ENCODE peak calls at places on chromosomes 16 and 17, in four cellular contexts. One of them, this sample, is unnamed.

GRCh38 chr16:47777191-47777590 is 316.1 kb downstream of the PHKB start:
- DNase-seq in B cell: no peak
- DNase-seq in GM12865: no peak
- DNase-seq in psoas muscle: no peak
- DNase-seq in this sample: no peak

GRCh38 chr16:81860867-81861266 is 81.8 kb downstream of the PLCG2 start:
- DNase-seq in GM12865: no peak
- DNase-seq in B cell: no peak
- DNase-seq in psoas muscle: no peak
- DNase-seq in this sample: no peak

GRCh38 chr17:49976828-49977202 is 7.8 kb downstream of the DLX4 start:
- DNase-seq in B cell: no peak
- DNase-seq in psoas muscle: no peak
- DNase-seq in GM12865: no peak
- DNase-seq in this sample: no peak

GRCh38 chr16:83143788-83144187 is 517.0 kb downstream of the CDH13 start:
- DNase-seq in GM12865: no peak
- DNase-seq in psoas muscle: no peak
- DNase-seq in B cell: no peak
- DNase-seq in this sample: no peak

GRCh38 chr17:78127240-78127887 is 1.2 kb downstream of the TMC6 start:
- DNase-seq in GM12865: peak; percentile 89
- DNase-seq in psoas muscle: peak; percentile 82
- DNase-seq in B cell: peak; percentile 71
- DNase-seq in this sample: peak; percentile 72

GRCh38 chr17:45170976-45171337 is 9.3 kb downstream of the HEXIM2 start:
- DNase-seq in GM12865: no peak
- DNase-seq in psoas muscle: peak; percentile 92
- DNase-seq in B cell: no peak
- DNase-seq in this sample: no peak

GRCh38 chr17:74325743-74326379 is at the start of gene KIF19:
- DNase-seq in B cell: peak; percentile 19
- DNase-seq in GM12865: peak; percentile 66
- DNase-seq in psoas muscle: peak; percentile 72
- DNase-seq in this sample: peak; percentile 87

GRCh38 chr17:74584714-74585113 is 7.4 kb downstream of the CD300LD start:
- DNase-seq in GM12865: no peak
- DNase-seq in psoas muscle: no peak
- DNase-seq in B cell: no peak
- DNase-seq in this sample: no peak

GRCh38 chr16:70713342-70713741 is 27.5 kb upstream of the MTSS2 start:
- DNase-seq in GM12865: no peak
- DNase-seq in psoas muscle: no peak
- DNase-seq in B cell: no peak
- DNase-seq in this sample: no peak

GRCh38 chr17:8359769-8360168 is 16.7 kb downstream of the KRABD2 start:
- DNase-seq in GM12865: no peak
- DNase-seq in B cell: no peak
- DNase-seq in psoas muscle: no peak
- DNase-seq in this sample: no peak

GRCh38 chr17:538096-538973 is 176.3 kb downstream of the VPS53 start:
- DNase-seq in B cell: no peak
- DNase-seq in GM12865: no peak
- DNase-seq in psoas muscle: no peak
- DNase-seq in this sample: no peak

GRCh38 chr16:57640185-57640584 is 11.8 kb downstream of the ADGRG1 start:
- DNase-seq in B cell: no peak
- DNase-seq in GM12865: no peak
- DNase-seq in psoas muscle: no peak
- DNase-seq in this sample: no peak

GRCh38 chr16:70470927-70471341 is 16.5 kb downstream of the FCSK start:
- DNase-seq in GM12865: no peak
- DNase-seq in B cell: no peak
- DNase-seq in psoas muscle: no peak
- DNase-seq in this sample: no peak

GRCh38 chr17:63431939-63432804 is 13.9 kb downstream of the CYB561 start:
- DNase-seq in GM12865: no peak
- DNase-seq in psoas muscle: no peak
- DNase-seq in B cell: no peak
- DNase-seq in this sample: no peak

GRCh38 chr17:7261377-7262191 is 694 bp downstream of the CLDN7 start:
- DNase-seq in B cell: peak; percentile 71
- DNase-seq in GM12865: peak; percentile 29
- DNase-seq in psoas muscle: no peak
- DNase-seq in this sample: peak; percentile 70

GRCh38 chr16:85475233-85475632 is 137.9 kb upstream of the GSE1 start:
- DNase-seq in GM12865: no peak
- DNase-seq in psoas muscle: no peak
- DNase-seq in B cell: no peak
- DNase-seq in this sample: no peak

GRCh38 chr16:89759742-89760366 is 38.5 kb downstream of the ZNF276 start:
- DNase-seq in GM12865: no peak
- DNase-seq in psoas muscle: no peak
- DNase-seq in B cell: no peak
- DNase-seq in this sample: no peak

DNA sequence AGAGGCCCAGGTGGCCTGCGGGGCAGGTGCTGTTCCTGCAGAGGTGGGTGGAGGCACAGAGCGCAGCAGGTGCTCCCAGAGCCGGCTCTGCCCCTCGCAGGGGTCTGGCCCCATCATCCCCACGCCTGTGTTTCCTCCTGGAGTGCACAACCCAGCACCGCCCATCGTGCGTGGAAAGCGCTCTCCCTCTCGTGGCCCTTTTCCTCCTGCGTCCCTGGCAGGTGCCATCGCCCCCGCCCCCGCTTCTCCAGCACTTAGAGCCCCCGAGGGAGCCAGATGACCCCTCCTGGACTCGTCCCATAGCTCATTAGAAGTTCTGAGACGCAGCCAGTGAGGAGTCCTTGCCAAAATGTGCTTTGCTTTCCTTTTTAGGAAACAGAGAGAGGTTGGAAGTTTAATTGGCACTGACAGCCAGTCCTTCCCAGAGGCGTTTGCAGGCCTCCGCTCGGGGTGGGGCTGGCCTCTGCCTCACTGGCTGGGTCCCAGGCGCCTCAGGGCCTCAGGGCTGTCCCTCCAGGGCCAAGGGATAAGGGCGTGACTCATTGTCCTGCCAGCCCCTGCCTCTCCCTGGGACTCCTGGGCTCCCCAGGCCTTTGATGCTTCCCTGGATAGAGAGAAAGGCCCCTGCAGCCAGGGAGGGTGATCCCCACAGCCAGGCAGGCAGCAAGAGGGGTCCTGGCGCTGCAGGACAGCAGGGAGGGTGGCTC is 32.2 kb upstream of the CHMP6 start:
- DNase-seq in psoas muscle: peak; percentile 90
- DNase-seq in B cell: no peak
- DNase-seq in GM12865: no peak
- DNase-seq in this sample: no peak
- TF ChIP-seq CTCF in psoas muscle: no peak
- TF ChIP-seq CTCF in B cell: no peak
- TF ChIP-seq CTCF in GM12865: no peak
- TF ChIP-seq CTCF in this sample: no peak

DNA sequence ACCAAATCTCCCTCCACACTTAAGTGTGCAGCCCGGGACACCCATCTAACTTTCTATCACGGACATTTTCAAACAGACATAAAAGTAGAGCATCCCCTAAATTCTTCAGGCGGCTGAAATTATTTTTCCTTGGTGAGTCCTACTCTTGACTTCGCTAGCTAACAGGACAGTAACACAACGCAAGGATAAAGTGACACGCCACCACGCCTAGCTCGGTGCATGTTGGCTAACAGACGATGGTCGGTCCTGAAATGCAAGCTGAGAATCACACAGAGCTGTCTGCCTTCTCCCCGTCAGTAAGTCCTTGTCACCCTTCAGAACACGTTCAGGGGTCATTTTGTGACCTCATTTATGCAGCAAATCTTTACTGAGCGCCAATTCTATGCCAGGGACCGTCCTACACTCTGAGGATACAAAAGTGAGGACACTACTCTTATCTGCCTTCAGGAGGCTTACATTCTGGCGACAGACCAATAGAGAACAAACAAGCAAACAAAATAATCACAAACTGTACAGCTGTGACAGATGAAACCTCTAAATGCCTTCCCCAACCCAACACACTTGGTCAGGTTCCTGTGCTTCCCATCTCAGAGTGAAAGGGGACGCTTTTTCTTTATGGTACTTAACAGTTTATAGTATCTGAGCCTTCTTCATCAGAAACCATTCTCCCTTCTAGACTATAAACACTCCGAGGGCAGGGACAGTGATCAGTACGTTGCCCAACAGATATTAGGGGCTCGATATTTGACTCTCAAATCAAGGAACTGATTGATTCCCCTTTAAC is 1.3 kb downstream of the NTAN1 start:
- DNase-seq in psoas muscle: no peak
- DNase-seq in GM12865: no peak
- DNase-seq in B cell: no peak
- DNase-seq in this sample: no peak
- TF ChIP-seq CTCF in psoas muscle: no peak
- TF ChIP-seq CTCF in GM12865: no peak
- TF ChIP-seq CTCF in B cell: no peak
- TF ChIP-seq CTCF in this sample: no peak

GRCh38 chr16:87017388-87018012 is 299.7 kb downstream of the C16orf95 start:
- DNase-seq in B cell: no peak
- DNase-seq in GM12865: no peak
- DNase-seq in psoas muscle: no peak
- DNase-seq in this sample: no peak
- TF ChIP-seq CTCF in B cell: no peak
- TF ChIP-seq CTCF in GM12865: no peak
- TF ChIP-seq CTCF in psoas muscle: no peak
- TF ChIP-seq CTCF in this sample: no peak

GRCh38 chr17:82767041-82767754 is 15.3 kb downstream of the TBCD start:
- DNase-seq in psoas muscle: peak; percentile 48
- DNase-seq in GM12865: peak; percentile 55
- DNase-seq in B cell: peak; percentile 49
- DNase-seq in this sample: no peak
- TF ChIP-seq CTCF in psoas muscle: peak; percentile 54
- TF ChIP-seq CTCF in GM12865: peak; percentile 49
- TF ChIP-seq CTCF in B cell: peak; percentile 48
- TF ChIP-seq CTCF in this sample: peak; percentile 62

GRCh38 chr16:29898786-29899515 is 399 bp downstream of the SEZ6L2 start:
- DNase-seq in GM12865: no peak
- DNase-seq in psoas muscle: peak; percentile 9
- DNase-seq in B cell: no peak
- DNase-seq in this sample: no peak

GRCh38 chr16:29900888-29901606 is 759 bp downstream of the ASPHD1 start:
- DNase-seq in GM12865: no peak
- DNase-seq in psoas muscle: no peak
- DNase-seq in B cell: no peak
- DNase-seq in this sample: no peak

GRCh38 chr16:29900102-29900887 is at the start of gene ASPHD1:
- DNase-seq in GM12865: peak; percentile 47
- DNase-seq in psoas muscle: peak; percentile 61
- DNase-seq in B cell: peak; percentile 82
- DNase-seq in this sample: peak; percentile 93

GRCh38 chr16:29898135-29898534 is 1.2 kb downstream of the SEZ6L2 start:
- DNase-seq in GM12865: no peak
- DNase-seq in B cell: no peak
- DNase-seq in psoas muscle: no peak
- DNase-seq in this sample: no peak

DNA sequence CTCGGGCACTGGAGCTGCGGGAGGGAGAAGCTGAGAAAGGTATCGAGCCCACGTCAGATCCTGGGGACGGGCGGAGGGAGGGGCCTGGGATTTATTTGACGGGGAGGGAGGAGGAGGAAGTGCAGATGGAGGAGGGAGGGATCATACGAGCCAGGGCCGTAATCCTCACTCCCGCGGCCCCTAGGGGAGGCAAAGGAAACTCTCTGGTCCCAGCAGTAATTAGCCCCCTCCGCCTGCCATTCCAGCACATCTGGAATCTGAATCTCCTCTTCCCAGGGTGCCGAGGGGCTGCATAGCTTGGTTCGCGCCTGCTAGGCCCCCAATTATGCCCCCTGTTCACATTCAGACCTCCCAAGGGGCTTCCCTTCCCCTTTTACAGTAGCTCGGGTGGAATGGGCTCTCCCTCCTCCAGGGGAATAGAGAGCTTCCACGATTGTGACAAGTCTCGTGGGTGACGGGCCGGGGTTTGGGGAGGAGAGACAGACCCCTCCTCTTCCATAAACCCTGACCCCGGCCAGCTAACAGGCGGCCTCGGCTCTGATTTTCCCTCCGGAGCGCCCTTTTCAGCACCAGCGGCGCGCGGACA is at the start of gene SEZ6L2:
- DNase-seq in B cell: no peak
- DNase-seq in psoas muscle: peak; percentile 84
- DNase-seq in GM12865: peak; percentile 13
- DNase-seq in this sample: peak; percentile 43
- TF ChIP-seq CTCF in B cell: no peak
- TF ChIP-seq CTCF in psoas muscle: no peak
- TF ChIP-seq CTCF in GM12865: no peak
- TF ChIP-seq CTCF in this sample: no peak

GRCh38 chr17:58710948-58711552 is 18.6 kb downstream of the RAD51C start:
- DNase-seq in B cell: peak; percentile 70
- DNase-seq in GM12865: peak; percentile 70
- DNase-seq in psoas muscle: no peak
- DNase-seq in this sample: peak; percentile 28
- TF ChIP-seq CTCF in B cell: peak; percentile 93
- TF ChIP-seq CTCF in GM12865: peak; percentile 54
- TF ChIP-seq CTCF in psoas muscle: peak; percentile 62
- TF ChIP-seq CTCF in this sample: peak; percentile 62

DNA sequence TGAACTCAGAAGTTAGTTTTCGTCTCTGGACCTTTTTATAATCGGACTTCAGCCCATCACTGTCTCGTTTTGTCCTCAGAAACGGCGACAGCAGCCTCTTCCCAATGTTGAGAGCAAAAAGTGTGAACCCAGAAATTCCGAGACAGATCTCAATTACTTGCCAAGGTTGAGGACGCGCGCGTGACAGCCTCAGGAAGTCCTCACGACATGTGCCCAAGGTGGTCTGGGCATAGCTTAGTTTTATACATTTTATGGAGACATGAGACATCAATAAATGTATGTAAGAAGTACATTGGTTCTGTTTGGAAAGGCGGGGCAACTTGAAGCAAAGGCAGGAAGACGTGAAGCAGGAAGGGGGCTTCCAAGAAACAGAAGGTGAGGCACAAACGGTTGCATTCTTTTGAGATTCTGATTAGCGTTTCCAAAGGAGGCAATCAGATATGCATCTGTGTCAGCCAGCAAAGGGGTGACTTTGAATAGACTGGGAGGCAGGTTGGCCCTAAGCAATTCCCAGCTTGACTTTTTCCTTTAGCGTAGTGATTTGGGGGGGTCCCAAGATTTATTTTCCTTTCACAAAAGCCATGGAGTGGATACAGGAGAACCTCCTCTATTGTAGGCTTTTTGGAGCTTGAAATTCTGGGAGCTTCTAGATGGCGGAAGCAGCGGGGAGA is 583 bp upstream of the ZNF747 start:
- DNase-seq in GM12865: peak; percentile 66
- DNase-seq in B cell: no peak
- DNase-seq in psoas muscle: no peak
- DNase-seq in this sample: no peak
- TF ChIP-seq CTCF in GM12865: no peak
- TF ChIP-seq CTCF in B cell: no peak
- TF ChIP-seq CTCF in psoas muscle: no peak
- TF ChIP-seq CTCF in this sample: no peak

GRCh38 chr17:17130077-17130844 is 75.9 kb downstream of the PLD6 start:
- DNase-seq in psoas muscle: peak; percentile 45
- DNase-seq in GM12865: no peak
- DNase-seq in B cell: no peak
- DNase-seq in this sample: no peak
- TF ChIP-seq CTCF in psoas muscle: no peak
- TF ChIP-seq CTCF in GM12865: no peak
- TF ChIP-seq CTCF in B cell: no peak
- TF ChIP-seq CTCF in this sample: no peak